ENCODE peak calls at places on chromosome 10, in four cellular contexts. I is colonic mucosa, M is fibroblast of mammary gland, A is BE2C. D is an unnamed sample.

GRCh38 chr10:13225601-13226000 is 8.6 kb downstream of the UCMA start:
- DNase-seq in I (no peak), M (no peak), A (no peak), D (no peak)

GRCh38 chr10:3897156-3897555 is 112.1 kb upstream of the KLF6 start:
- DNase-seq in I (no peak), M (peak; percentile 65), A (no peak), D (no peak)

GRCh38 chr10:101566333-101567164 is 21.5 kb downstream of the POLL start:
- DNase-seq in I (no peak), M (no peak), A (peak; percentile 79), D (no peak)

GRCh38 chr10:123142701-123143161 is 5.2 kb upstream of the HMX2 start:
- DNase-seq in I (no peak), M (no peak), A (no peak), D (no peak)

GRCh38 chr10:20927495-20927894 is 30.4 kb upstream of the NEBL start:
- DNase-seq in I (no peak), M (no peak), A (no peak), D (no peak)

GRCh38 chr10:80468002-80468401 is 13.9 kb downstream of the TSPAN14 start:
- DNase-seq in I (peak; percentile 54), M (no peak), A (peak; percentile 59), D (no peak)

GRCh38 chr10:49273082-49273465 is 25.9 kb upstream of the C10orf71 start:
- DNase-seq in I (no peak), M (no peak), A (no peak), D (no peak)

GRCh38 chr10:27893320-27894014 is 105.4 kb downstream of the ODAD2 start:
- DNase-seq in I (no peak), M (peak; percentile 47), A (no peak), D (no peak)

GRCh38 chr10:3143366-3143765 is 29.2 kb downstream of the PITRM1 start:
- DNase-seq in I (no peak), M (no peak), A (no peak), D (no peak)

GRCh38 chr10:49290131-49290530 is 8.8 kb upstream of the C10orf71 start:
- DNase-seq in I (no peak), M (no peak), A (no peak), D (no peak)

GRCh38 chr10:42836771-42837468 is 54.3 kb downstream of the BMS1 start:
- DNase-seq in I (no peak), M (peak; percentile 12), A (no peak), D (no peak)
- TF ChIP-seq CTCF in I (no peak), M (peak; percentile 4), A (no peak), D (no peak)

GRCh38 chr10:92366412-92367021 is 75.5 kb downstream of the MARCHF5 start:
- DNase-seq in I (no peak), M (no peak), A (no peak), D (no peak)
- TF ChIP-seq CTCF in I (no peak), M (no peak), A (no peak), D (peak; percentile 15)

GRCh38 chr10:133438711-133439273 is 14.4 kb upstream of the SPRN start:
- DNase-seq in I (no peak), M (peak; percentile 28), A (no peak), D (no peak)
- TF ChIP-seq CTCF in I (peak; percentile 27), M (peak; percentile 28), A (peak; percentile 41), D (peak; percentile 33)

GRCh38 chr10:110567201-110568054 is at the start of gene SMC3:
- DNase-seq in I (peak; percentile 94), M (peak; percentile 95), A (peak; percentile 92), D (no peak)
- TF ChIP-seq CTCF in I (no peak), M (no peak), A (no peak), D (no peak)

DNA sequence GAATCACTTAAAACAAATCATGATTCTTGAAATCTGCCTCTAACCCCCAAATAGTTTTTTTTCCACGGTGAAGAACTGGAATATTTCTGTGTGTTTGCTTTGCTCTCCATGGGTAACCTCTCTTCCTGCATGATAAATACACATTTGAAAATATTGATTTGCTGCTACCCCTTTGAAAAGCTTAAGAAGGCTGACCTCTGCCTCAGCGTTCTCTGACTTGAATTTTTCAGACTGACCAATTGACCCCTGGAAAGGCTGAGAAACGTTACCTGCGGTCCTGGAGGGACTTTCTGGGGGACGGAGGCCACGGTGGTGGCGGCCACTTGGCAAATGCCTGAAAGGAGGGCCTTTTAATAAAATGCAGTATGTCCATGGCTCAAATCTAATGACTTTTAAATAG is 520.2 kb downstream of the LRMDA start:
- DNase-seq in I (no peak), M (no peak), A (no peak), D (no peak)
- TF ChIP-seq CTCF in I (no peak), M (no peak), A (no peak), D (no peak)

DNA sequence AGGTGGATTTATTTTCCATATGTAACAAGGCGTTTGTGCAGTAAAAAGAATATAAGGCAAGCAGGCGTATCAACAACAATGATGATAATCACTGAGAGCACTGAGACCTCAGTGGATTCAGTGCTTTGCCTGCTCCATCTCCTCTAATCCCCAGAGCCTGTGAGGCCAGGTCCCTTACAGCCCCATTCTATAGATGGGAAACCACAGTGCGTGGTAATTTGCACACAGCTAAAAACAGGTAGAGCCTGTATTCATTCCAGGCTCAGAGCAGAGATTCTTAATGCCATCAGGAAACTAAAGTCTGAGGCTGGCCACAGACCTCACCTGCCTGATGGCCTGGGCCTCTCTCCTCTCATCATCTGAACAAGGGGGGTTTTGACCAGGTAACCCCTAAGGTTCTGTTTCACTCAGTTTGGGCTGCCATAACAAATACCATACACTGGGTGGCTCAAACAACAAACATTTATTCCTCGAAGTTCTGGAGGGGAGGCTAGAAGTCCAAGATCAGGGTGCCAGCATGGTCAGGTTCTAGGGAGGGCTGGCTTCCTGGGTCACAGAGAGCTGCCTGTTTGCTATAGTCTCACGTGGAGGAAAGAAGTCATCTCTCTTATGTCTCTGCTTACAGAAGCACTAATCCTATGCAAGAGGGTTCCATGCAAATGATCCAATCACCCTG is 10.3 kb upstream of the RASSF4 start:
- DNase-seq in I (no peak), M (no peak), A (no peak), D (no peak)
- TF ChIP-seq CTCF in I (no peak), M (peak; percentile 1), A (no peak), D (no peak)